ENCODE peak calls at places on chromosomes 2 and 18, in seven cellular contexts. R is fibroblast of lung; N is left ventricle myocardium inferior; U is IMR-90; V is effector memory CD4-positive, alpha-beta T cell; T is neural progenitor cell; E is A549. O is an unnamed sample.

GRCh38 chr2:148680462-148680861 is 35.9 kb downstream of the EPC2 start:
- DNase-seq in R (peak; percentile 19), N (no peak), U (peak; percentile 41), V (no peak), T (no peak), E (no peak), O (peak; percentile 57)

GRCh38 chr2:184305105-184305504 is 293.2 kb upstream of the ZNF804A start:
- DNase-seq in R (no peak), N (no peak), U (no peak), V (no peak), T (no peak), E (no peak), O (no peak)

GRCh38 chr2:101467306-101467705 is 7.6 kb downstream of the RFX8 start:
- DNase-seq in R (peak; percentile 13), N (no peak), U (peak; percentile 42), V (no peak), T (peak; percentile 77), E (no peak), O (no peak)

GRCh38 chr2:215782965-215783364 is 230.4 kb downstream of the MREG start:
- DNase-seq in R (no peak), N (no peak), U (no peak), V (no peak), T (no peak), E (no peak), O (no peak)

GRCh38 chr2:9225806-9226205 is 19.2 kb downstream of the ASAP2 start:
- DNase-seq in R (no peak), N (no peak), U (no peak), V (no peak), T (no peak), E (no peak), O (no peak)

GRCh38 chr2:227252831-227253230 is 72.2 kb upstream of the MFF start:
- DNase-seq in R (no peak), N (no peak), U (no peak), V (no peak), T (no peak), E (no peak), O (no peak)

GRCh38 chr18:48800877-48801727 is 149.7 kb downstream of the SMAD7 start:
- DNase-seq in R (peak; percentile 42), N (peak; percentile 10), U (peak; percentile 78), V (no peak), T (no peak), E (no peak), O (no peak)

GRCh38 chr18:61980355-61980754 is 87.5 kb upstream of the RNF152 start:
- DNase-seq in R (peak; percentile 51), N (no peak), U (peak; percentile 26), V (no peak), T (no peak), E (no peak), O (no peak)

GRCh38 chr18:6373187-6373586 is 41.5 kb downstream of the L3MBTL4 start:
- DNase-seq in R (no peak), N (no peak), U (no peak), V (no peak), T (no peak), E (no peak), O (no peak)

GRCh38 chr2:198471291-198471690 is 666.9 kb downstream of the PLCL1 start:
- DNase-seq in R (no peak), N (no peak), U (no peak), V (no peak), T (peak; percentile 9), E (no peak), O (no peak)

GRCh38 chr2:39757156-39757555 is 21.9 kb downstream of the THUMPD2 start:
- DNase-seq in R (no peak), N (no peak), U (no peak), V (no peak), T (no peak), E (no peak), O (no peak)

GRCh38 chr18:73719611-73720010 is 428.0 kb downstream of the FBXO15 start:
- DNase-seq in R (no peak), N (no peak), U (no peak), V (no peak), T (no peak), E (no peak), O (no peak)

GRCh38 chr2:30763151-30763660 is 44.0 kb downstream of the CAPN13 start:
- DNase-seq in R (no peak), N (no peak), U (no peak), V (no peak), T (no peak), E (no peak), O (no peak)

GRCh38 chr2:159362816-159363251 is 76.3 kb upstream of the WDSUB1 start:
- DNase-seq in R (peak; percentile 19), N (no peak), U (peak; percentile 61), V (no peak), T (no peak), E (no peak), O (peak; percentile 19)

GRCh38 chr18:13051950-13052349 is 60.8 kb downstream of the CEP192 start:
- DNase-seq in R (no peak), N (no peak), U (no peak), V (no peak), T (no peak), E (no peak), O (no peak)

GRCh38 chr2:232491139-232491780 is 3.6 kb upstream of the ECEL1 start:
- DNase-seq in R (no peak), N (peak; percentile 2), U (no peak), V (no peak), T (no peak), E (no peak), O (no peak)

GRCh38 chr2:65622951-65623525 is 190.6 kb upstream of the SPRED2 start:
- DNase-seq in R (no peak), N (no peak), U (no peak), V (no peak), T (no peak), E (no peak), O (no peak)

GRCh38 chr18:49321800-49322461 is 138.5 kb downstream of the DYM start:
- DNase-seq in R (peak; percentile 60), N (no peak), U (peak; percentile 61), V (no peak), T (no peak), E (no peak), O (no peak)

GRCh38 chr2:240855670-240856069 is 13.0 kb upstream of the AGXT start:
- DNase-seq in R (no peak), N (no peak), U (no peak), V (no peak), T (no peak), E (no peak), O (no peak)

GRCh38 chr2:74374509-74375205 is 5.5 kb downstream of the DCTN1 start:
- DNase-seq in R (peak; percentile 54), N (peak; percentile 78), U (peak; percentile 72), V (no peak), T (peak; percentile 93), E (no peak), O (no peak)

GRCh38 chr18:34702814-34703213 is 7.3 kb upstream of the DTNA start:
- DNase-seq in R (no peak), N (no peak), U (no peak), V (no peak), T (no peak), E (no peak), O (no peak)

DNA sequence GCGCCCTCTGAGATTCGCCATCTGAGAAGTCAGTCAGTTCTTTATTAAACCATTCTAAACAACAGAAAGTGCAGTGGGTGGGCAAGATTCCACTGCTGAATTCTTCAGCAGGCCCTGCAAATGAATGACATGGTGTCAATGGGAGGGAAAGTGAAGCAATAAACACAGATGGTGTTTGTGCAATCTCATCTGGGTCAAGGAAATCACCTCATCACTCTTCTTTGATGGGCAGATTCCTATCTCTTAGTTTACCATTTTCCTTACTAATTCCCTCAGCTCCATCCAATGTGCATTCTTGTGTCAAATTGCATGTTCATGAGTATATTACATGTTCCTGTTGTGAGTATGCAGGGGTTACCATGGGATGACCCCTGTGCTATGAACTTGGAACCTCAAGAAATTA is 100.7 kb upstream of the CYP1B1 start:
- DNase-seq in R (peak; percentile 97), N (no peak), U (peak; percentile 96), V (no peak), T (no peak), E (no peak), O (peak; percentile 73)
- H3K27ac ChIP-seq in R (peak overlapping the region; percentile 71), N (peak overlapping the region; percentile 66), U (peak overlapping the region; percentile 99), V (no peak overlapping the region), T (no peak overlapping the region), E (no peak overlapping the region), O (no peak overlapping the region)

DNA sequence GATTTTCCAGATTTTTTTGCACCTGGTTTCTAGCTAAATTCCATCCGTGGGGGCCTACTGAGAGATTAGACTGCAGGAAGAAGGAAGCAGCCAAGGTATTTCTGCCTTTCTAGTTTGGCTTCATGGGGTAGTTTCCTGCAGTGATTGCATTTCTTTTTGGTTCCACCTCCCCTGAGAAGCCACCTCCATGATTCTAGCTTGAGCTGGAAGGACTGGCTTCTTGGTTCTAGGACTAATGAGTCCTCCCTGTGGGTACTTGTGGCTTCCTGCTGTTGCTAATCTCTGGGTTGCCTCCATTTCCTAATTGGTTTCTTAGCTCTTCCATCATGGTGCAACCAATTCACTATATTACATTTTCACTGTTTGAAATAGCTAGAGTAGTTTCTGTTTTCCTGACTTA is 242.5 kb upstream of the RBMS1 start:
- DNase-seq in R (no peak), N (no peak), U (no peak), V (no peak), T (no peak), E (no peak), O (no peak)
- H3K27ac ChIP-seq in R (no peak overlapping the region), N (no peak overlapping the region), U (peak overlapping the region; percentile 60), V (no peak overlapping the region), T (no peak overlapping the region), E (peak overlapping the region; percentile 65), O (no peak overlapping the region)

DNA sequence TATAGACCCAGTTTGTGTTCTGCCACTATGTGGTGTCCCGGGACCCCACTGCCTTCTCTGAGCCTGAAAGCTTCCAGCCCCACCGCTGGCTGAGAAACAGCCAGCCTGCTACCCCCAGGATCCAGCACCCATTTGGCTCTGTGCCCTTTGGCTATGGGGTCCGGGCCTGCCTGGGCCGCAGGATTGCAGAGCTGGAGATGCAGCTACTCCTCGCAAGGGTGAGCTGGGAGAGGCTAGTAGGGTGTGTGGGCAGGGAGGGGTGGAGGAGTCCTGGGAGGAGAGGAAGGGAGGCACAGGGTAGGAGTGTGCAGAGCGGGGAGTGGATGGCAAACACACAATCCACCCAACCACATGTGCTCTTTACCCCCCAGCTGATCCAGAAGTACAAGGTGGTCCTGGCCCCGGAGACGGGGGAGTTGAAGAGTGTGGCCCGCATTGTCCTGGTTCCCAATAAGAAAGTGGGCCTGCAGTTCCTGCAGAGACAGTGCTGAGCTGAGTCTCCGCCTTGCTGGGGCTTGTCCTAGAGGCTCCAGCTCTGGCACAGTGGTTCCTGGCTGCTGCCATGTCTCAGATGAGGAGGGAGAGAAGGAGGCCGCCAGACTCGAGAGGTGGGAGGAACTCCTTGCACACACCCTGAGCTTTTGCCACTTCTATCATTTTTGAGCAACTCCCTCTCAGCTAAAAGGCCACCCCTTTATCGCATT is 16.9 kb downstream of the PRKAG3 start:
- DNase-seq in R (no peak), N (no peak), U (no peak), V (no peak), T (no peak), E (no peak), O (no peak)
- H3K27ac ChIP-seq in R (no peak overlapping the region), N (no peak overlapping the region), U (no peak overlapping the region), V (no peak overlapping the region), T (no peak overlapping the region), E (no peak overlapping the region), O (no peak overlapping the region)

DNA sequence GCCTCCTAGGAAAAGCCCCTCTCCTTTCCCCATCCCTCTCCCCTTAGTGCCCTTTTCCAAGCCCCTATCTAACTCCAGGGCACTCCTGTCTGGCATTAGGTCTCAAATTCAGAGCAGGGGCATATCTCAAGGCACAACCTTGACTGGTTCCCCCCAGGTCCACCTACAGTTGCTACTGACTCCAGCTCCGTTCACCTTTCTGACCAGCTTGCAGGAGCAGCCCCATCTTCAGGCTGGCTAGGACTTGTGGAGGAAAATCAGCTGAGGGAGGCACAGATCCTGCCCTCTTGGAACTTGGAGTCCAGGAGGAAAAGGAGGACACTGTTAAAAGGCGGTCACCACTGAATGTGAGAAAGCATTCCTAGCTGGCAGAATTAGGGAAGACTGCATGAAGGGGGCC is 152.4 kb downstream of the ZFP36L2 start:
- DNase-seq in R (no peak), N (no peak), U (no peak), V (no peak), T (no peak), E (no peak), O (no peak)
- H3K27ac ChIP-seq in R (peak overlapping the region; percentile 98), N (peak overlapping the region; percentile 87), U (peak overlapping the region; percentile 100), V (no peak overlapping the region), T (no peak overlapping the region), E (peak overlapping the region; percentile 85), O (no peak overlapping the region)

O was measured in trophoblast cell.